ENCODE peak calls at places on chromosomes 2 and 18, in six cellular contexts. One of them, this sample, is unnamed.

GRCh38 chr2:117856415-117857210 is 42.1 kb downstream of the DDX18 start:
- DNase-seq in posterior vena cava: no peak
- DNase-seq in activated CD8-positive, alpha-beta memory T cell treated with anti-CD3 and anti-CD28 coated beads for 24 hours: no peak
- DNase-seq in HCT116: peak
- DNase-seq in hypothalamus: no peak
- DNase-seq in activated effector memory CD4-positive, alpha-beta T cell treated with Interleukin-2 at 50 U/mL for 16 hours: no peak
- DNase-seq in this sample: no peak

GRCh38 chr2:9473985-9474360 is 378 bp upstream of the IAH1 start:
- DNase-seq in posterior vena cava: peak
- DNase-seq in activated CD8-positive, alpha-beta memory T cell treated with anti-CD3 and anti-CD28 coated beads for 24 hours: peak
- DNase-seq in HCT116: no peak
- DNase-seq in hypothalamus: peak
- DNase-seq in activated effector memory CD4-positive, alpha-beta T cell treated with Interleukin-2 at 50 U/mL for 16 hours: peak
- DNase-seq in this sample: no peak

GRCh38 chr2:216115224-216115582 is 6.1 kb downstream of the XRCC5 start:
- DNase-seq in posterior vena cava: no peak
- DNase-seq in activated CD8-positive, alpha-beta memory T cell treated with anti-CD3 and anti-CD28 coated beads for 24 hours: no peak
- DNase-seq in HCT116: no peak
- DNase-seq in hypothalamus: no peak
- DNase-seq in activated effector memory CD4-positive, alpha-beta T cell treated with Interleukin-2 at 50 U/mL for 16 hours: no peak
- DNase-seq in this sample: no peak

GRCh38 chr2:227415538-227416424 is 28.0 kb upstream of the SCYGR1 start:
- DNase-seq in posterior vena cava: peak
- DNase-seq in activated CD8-positive, alpha-beta memory T cell treated with anti-CD3 and anti-CD28 coated beads for 24 hours: no peak
- DNase-seq in HCT116: no peak
- DNase-seq in hypothalamus: peak
- DNase-seq in activated effector memory CD4-positive, alpha-beta T cell treated with Interleukin-2 at 50 U/mL for 16 hours: no peak
- DNase-seq in this sample: no peak

GRCh38 chr18:23998811-23999210 is 15.7 kb upstream of the TTC39C start:
- DNase-seq in posterior vena cava: no peak
- DNase-seq in activated CD8-positive, alpha-beta memory T cell treated with anti-CD3 and anti-CD28 coated beads for 24 hours: no peak
- DNase-seq in HCT116: peak
- DNase-seq in hypothalamus: no peak
- DNase-seq in activated effector memory CD4-positive, alpha-beta T cell treated with Interleukin-2 at 50 U/mL for 16 hours: no peak
- DNase-seq in this sample: no peak

GRCh38 chr2:241909769-241910168 is 40.2 kb downstream of the RTP5 start:
- DNase-seq in posterior vena cava: peak
- DNase-seq in activated CD8-positive, alpha-beta memory T cell treated with anti-CD3 and anti-CD28 coated beads for 24 hours: no peak
- DNase-seq in HCT116: no peak
- DNase-seq in hypothalamus: no peak
- DNase-seq in activated effector memory CD4-positive, alpha-beta T cell treated with Interleukin-2 at 50 U/mL for 16 hours: no peak
- DNase-seq in this sample: no peak

GRCh38 chr2:221549143-221549542 is 23.0 kb downstream of the EPHA4 start:
- DNase-seq in posterior vena cava: no peak
- DNase-seq in activated CD8-positive, alpha-beta memory T cell treated with anti-CD3 and anti-CD28 coated beads for 24 hours: no peak
- DNase-seq in HCT116: no peak
- DNase-seq in hypothalamus: no peak
- DNase-seq in activated effector memory CD4-positive, alpha-beta T cell treated with Interleukin-2 at 50 U/mL for 16 hours: no peak
- DNase-seq in this sample: no peak

GRCh38 chr18:3885209-3885792 is 435.3 kb downstream of the TGIF1 start:
- DNase-seq in posterior vena cava: no peak
- DNase-seq in activated CD8-positive, alpha-beta memory T cell treated with anti-CD3 and anti-CD28 coated beads for 24 hours: no peak
- DNase-seq in HCT116: peak
- DNase-seq in hypothalamus: no peak
- DNase-seq in activated effector memory CD4-positive, alpha-beta T cell treated with Interleukin-2 at 50 U/mL for 16 hours: no peak
- DNase-seq in this sample: no peak

GRCh38 chr2:233892793-233893192 is 24.4 kb upstream of the TRPM8 start:
- DNase-seq in posterior vena cava: no peak
- DNase-seq in activated CD8-positive, alpha-beta memory T cell treated with anti-CD3 and anti-CD28 coated beads for 24 hours: no peak
- DNase-seq in HCT116: no peak
- DNase-seq in hypothalamus: no peak
- DNase-seq in activated effector memory CD4-positive, alpha-beta T cell treated with Interleukin-2 at 50 U/mL for 16 hours: no peak
- DNase-seq in this sample: no peak

GRCh38 chr2:225337183-225337582 is 62.3 kb upstream of the NYAP2 start:
- DNase-seq in posterior vena cava: no peak
- DNase-seq in activated CD8-positive, alpha-beta memory T cell treated with anti-CD3 and anti-CD28 coated beads for 24 hours: no peak
- DNase-seq in HCT116: no peak
- DNase-seq in hypothalamus: no peak
- DNase-seq in activated effector memory CD4-positive, alpha-beta T cell treated with Interleukin-2 at 50 U/mL for 16 hours: no peak
- DNase-seq in this sample: no peak

GRCh38 chr2:203656522-203657287 is 49.7 kb upstream of the CD28 start:
- DNase-seq in posterior vena cava: peak
- DNase-seq in activated CD8-positive, alpha-beta memory T cell treated with anti-CD3 and anti-CD28 coated beads for 24 hours: no peak
- DNase-seq in HCT116: no peak
- DNase-seq in hypothalamus: peak
- DNase-seq in activated effector memory CD4-positive, alpha-beta T cell treated with Interleukin-2 at 50 U/mL for 16 hours: no peak
- DNase-seq in this sample: no peak

GRCh38 chr2:37585982-37586621 is 85.3 kb downstream of the CDC42EP3 start:
- DNase-seq in posterior vena cava: peak
- DNase-seq in activated CD8-positive, alpha-beta memory T cell treated with anti-CD3 and anti-CD28 coated beads for 24 hours: peak
- DNase-seq in HCT116: peak
- DNase-seq in hypothalamus: peak
- DNase-seq in activated effector memory CD4-positive, alpha-beta T cell treated with Interleukin-2 at 50 U/mL for 16 hours: peak
- DNase-seq in this sample: no peak

GRCh38 chr2:240453461-240454030 is 18.1 kb downstream of the GPC1 start:
- DNase-seq in posterior vena cava: peak
- DNase-seq in activated CD8-positive, alpha-beta memory T cell treated with anti-CD3 and anti-CD28 coated beads for 24 hours: no peak
- DNase-seq in HCT116: no peak
- DNase-seq in hypothalamus: no peak
- DNase-seq in activated effector memory CD4-positive, alpha-beta T cell treated with Interleukin-2 at 50 U/mL for 16 hours: no peak
- DNase-seq in this sample: no peak

GRCh38 chr2:24365051-24365450 is 4.7 kb upstream of the ITSN2 start:
- DNase-seq in posterior vena cava: peak
- DNase-seq in activated CD8-positive, alpha-beta memory T cell treated with anti-CD3 and anti-CD28 coated beads for 24 hours: no peak
- DNase-seq in HCT116: no peak
- DNase-seq in hypothalamus: peak
- DNase-seq in activated effector memory CD4-positive, alpha-beta T cell treated with Interleukin-2 at 50 U/mL for 16 hours: no peak
- DNase-seq in this sample: no peak

GRCh38 chr2:239957681-239958181 is 67.4 kb downstream of the NDUFA10 start:
- DNase-seq in posterior vena cava: peak
- DNase-seq in activated CD8-positive, alpha-beta memory T cell treated with anti-CD3 and anti-CD28 coated beads for 24 hours: no peak
- DNase-seq in HCT116: no peak
- DNase-seq in hypothalamus: no peak
- DNase-seq in activated effector memory CD4-positive, alpha-beta T cell treated with Interleukin-2 at 50 U/mL for 16 hours: no peak
- DNase-seq in this sample: no peak

GRCh38 chr18:28044036-28044435 is 132.9 kb downstream of the CDH2 start:
- DNase-seq in posterior vena cava: no peak
- DNase-seq in activated CD8-positive, alpha-beta memory T cell treated with anti-CD3 and anti-CD28 coated beads for 24 hours: no peak
- DNase-seq in HCT116: no peak
- DNase-seq in hypothalamus: no peak
- DNase-seq in activated effector memory CD4-positive, alpha-beta T cell treated with Interleukin-2 at 50 U/mL for 16 hours: no peak
- DNase-seq in this sample: no peak

GRCh38 chr2:28637648-28638047 is 114.0 kb upstream of the PPP1CB start:
- DNase-seq in posterior vena cava: no peak
- DNase-seq in activated CD8-positive, alpha-beta memory T cell treated with anti-CD3 and anti-CD28 coated beads for 24 hours: no peak
- DNase-seq in HCT116: no peak
- DNase-seq in hypothalamus: no peak
- DNase-seq in activated effector memory CD4-positive, alpha-beta T cell treated with Interleukin-2 at 50 U/mL for 16 hours: no peak
- DNase-seq in this sample: no peak

This sample was measured in osteocyte.